ENCODE peak calls at places on chromosomes 12 and 14, in seven cellular contexts. One of them, this sample, is unnamed.

GRCh38 chr12:78241472-78241871 is 410.8 kb downstream of the NAV3 start:
- DNase-seq in nucleus accumbens: no peak
- DNase-seq in AG08395: no peak
- DNase-seq in naive thymus-derived CD4-positive, alpha-beta T cell: no peak
- DNase-seq in B cell: no peak
- DNase-seq in HTR-8/SVneo: no peak
- DNase-seq in endothelial cell: no peak
- DNase-seq in this sample: peak

GRCh38 chr14:97943619-97944018 is 1146.4 kb downstream of the VRK1 start:
- DNase-seq in nucleus accumbens: no peak
- DNase-seq in AG08395: no peak
- DNase-seq in naive thymus-derived CD4-positive, alpha-beta T cell: no peak
- DNase-seq in B cell: no peak
- DNase-seq in HTR-8/SVneo: no peak
- DNase-seq in endothelial cell: no peak
- DNase-seq in this sample: no peak

GRCh38 chr14:22588419-22589095 is 467 bp downstream of the DAD1 start:
- DNase-seq in nucleus accumbens: no peak
- DNase-seq in AG08395: no peak
- DNase-seq in naive thymus-derived CD4-positive, alpha-beta T cell: no peak
- DNase-seq in B cell: no peak
- DNase-seq in HTR-8/SVneo: no peak
- DNase-seq in endothelial cell: no peak
- DNase-seq in this sample: no peak

GRCh38 chr14:69994002-69994401 is 114.8 kb downstream of the SMOC1 start:
- DNase-seq in nucleus accumbens: no peak
- DNase-seq in AG08395: no peak
- DNase-seq in naive thymus-derived CD4-positive, alpha-beta T cell: no peak
- DNase-seq in B cell: no peak
- DNase-seq in HTR-8/SVneo: no peak
- DNase-seq in endothelial cell: no peak
- DNase-seq in this sample: no peak

GRCh38 chr12:20142295-20142694 is 226.0 kb upstream of the PDE3A start:
- DNase-seq in nucleus accumbens: no peak
- DNase-seq in AG08395: no peak
- DNase-seq in naive thymus-derived CD4-positive, alpha-beta T cell: no peak
- DNase-seq in B cell: no peak
- DNase-seq in HTR-8/SVneo: no peak
- DNase-seq in endothelial cell: no peak
- DNase-seq in this sample: no peak

GRCh38 chr14:89027097-89027740 is 202.8 kb downstream of the TTC8 start:
- DNase-seq in nucleus accumbens: peak
- DNase-seq in AG08395: peak
- DNase-seq in naive thymus-derived CD4-positive, alpha-beta T cell: peak
- DNase-seq in B cell: peak
- DNase-seq in HTR-8/SVneo: peak
- DNase-seq in endothelial cell: peak
- DNase-seq in this sample: peak

GRCh38 chr14:77037886-77038511 is 9.5 kb upstream of the IRF2BPL start:
- DNase-seq in nucleus accumbens: peak
- DNase-seq in AG08395: peak
- DNase-seq in naive thymus-derived CD4-positive, alpha-beta T cell: no peak
- DNase-seq in B cell: no peak
- DNase-seq in HTR-8/SVneo: peak
- DNase-seq in endothelial cell: no peak
- DNase-seq in this sample: peak

GRCh38 chr12:102299731-102300130 is 102.1 kb upstream of the PMCH start:
- DNase-seq in nucleus accumbens: no peak
- DNase-seq in AG08395: no peak
- DNase-seq in naive thymus-derived CD4-positive, alpha-beta T cell: no peak
- DNase-seq in B cell: no peak
- DNase-seq in HTR-8/SVneo: no peak
- DNase-seq in endothelial cell: no peak
- DNase-seq in this sample: no peak

GRCh38 chr12:88805692-88806091 is 225.4 kb upstream of the KITLG start:
- DNase-seq in nucleus accumbens: no peak
- DNase-seq in AG08395: peak
- DNase-seq in naive thymus-derived CD4-positive, alpha-beta T cell: no peak
- DNase-seq in B cell: no peak
- DNase-seq in HTR-8/SVneo: no peak
- DNase-seq in endothelial cell: no peak
- DNase-seq in this sample: no peak

This sample was measured in NCI-H510A treated with DMSO at 0.1 percent for 48 hours.